ENCODE peak calls at places on chromosome 4, in five cellular contexts. V, N, K, G and F are unnamed samples.
A peak's percentile ranks its signal among the peaks of the same experiment; 100 is the strongest.

GRCh38 chr4:5045099-5045498 is 6.2 kb upstream of the STK32B start:
- DNase-seq in V (peak; percentile 53), G (no peak), N (no peak), K (no peak), F (peak; percentile 18)

GRCh38 chr4:182736207-182736606 is 181.0 kb downstream of the DCTD start:
- DNase-seq in V (no peak), N (no peak), G (no peak), K (no peak), F (no peak)

GRCh38 chr4:79227896-79228295 is 98.0 kb downstream of the NAA11 start:
- DNase-seq in G (no peak), K (no peak), V (no peak), N (no peak), F (no peak)

GRCh38 chr4:51906167-51906647 is 63.3 kb downstream of the DCUN1D4 start:
- DNase-seq in K (peak; percentile 34), N (no peak), V (peak; percentile 43), G (no peak), F (no peak)

GRCh38 chr4:36064147-36064546 is 180.2 kb downstream of the ARAP2 start:
- DNase-seq in G (no peak), K (no peak), N (no peak), V (no peak), F (no peak)

GRCh38 chr4:3418029-3418762 is 23.6 kb upstream of the HGFAC start:
- DNase-seq in K (no peak), N (no peak), V (no peak), G (peak; percentile 20), F (no peak)

GRCh38 chr4:2745981-2746806 is 9.9 kb downstream of the TNIP2 start:
- DNase-seq in V (no peak), N (peak; percentile 53), G (no peak), K (peak; percentile 93), F (peak; percentile 39)

GRCh38 chr4:56684320-56684719 is 3.2 kb upstream of the HOPX start:
- DNase-seq in V (no peak), G (no peak), N (peak; percentile 56), K (no peak), F (no peak)

GRCh38 chr4:142164767-142165500 is 528.6 kb downstream of the IL15 start:
- DNase-seq in G (no peak), N (no peak), K (no peak), V (no peak), F (no peak)

GRCh38 chr4:158810487-158811215 is 41.8 kb downstream of the FNIP2 start:
- DNase-seq in V (no peak), G (peak; percentile 83), K (no peak), N (peak; percentile 92), F (peak; percentile 76)

GRCh38 chr4:34679228-34679627 is 1565.1 kb downstream of the ARAP2 start:
- DNase-seq in K (no peak), V (no peak), N (no peak), G (no peak), F (no peak)

GRCh38 chr4:99885063-99885664 is 9.1 kb downstream of the LAMTOR3 start:
- DNase-seq in G (no peak), N (no peak), V (no peak), K (peak; percentile 26), F (no peak)

GRCh38 chr4:48342559-48342878 is 1.2 kb downstream of the SLAIN2 start:
- DNase-seq in N (no peak), G (no peak), V (no peak), K (peak; percentile 23), F (no peak)

GRCh38 chr4:105715692-105716278 is 7.2 kb downstream of the GSTCD start:
- DNase-seq in K (peak; percentile 23), V (peak; percentile 30), N (no peak), G (no peak), F (no peak)

GRCh38 chr4:169345207-169345788 is 74.5 kb upstream of the SH3RF1 start:
- DNase-seq in V (peak; percentile 86), K (no peak), G (no peak), N (peak; percentile 99), F (no peak)

GRCh38 chr4:1012031-1012739 is 759 bp downstream of the FGFRL1 start:
- DNase-seq in K (no peak), N (no peak), V (no peak), G (no peak), F (peak; percentile 67)

GRCh38 chr4:152223600-152223999 is 312.3 kb downstream of the FBXW7 start:
- DNase-seq in K (no peak), N (no peak), G (no peak), V (no peak), F (no peak)

GRCh38 chr4:123776267-123776666 is 379.7 kb downstream of the SPRY1 start:
- DNase-seq in N (no peak), G (no peak), V (no peak), K (peak; percentile 29), F (no peak)

GRCh38 chr4:7050481-7051143 is 7.4 kb downstream of the TADA2B start:
- DNase-seq in N (no peak), V (no peak), G (no peak), K (no peak), F (no peak)

GRCh38 chr4:141346144-141346543 is 125.4 kb downstream of the ZNF330 start:
- DNase-seq in N (peak; percentile 48), V (peak; percentile 52), K (peak; percentile 51), G (no peak), F (no peak)

GRCh38 chr4:20487852-20488251 is 212.4 kb upstream of the PACRGL start:
- DNase-seq in V (no peak), K (no peak), N (peak; percentile 24), G (no peak), F (no peak)

GRCh38 chr4:42369489-42369888 is 27.8 kb upstream of the SHISA3 start:
- DNase-seq in K (no peak), V (no peak), N (no peak), G (no peak), F (no peak)

GRCh38 chr4:155009288-155009687 is 199.1 kb upstream of the NPY2R start:
- DNase-seq in K (no peak), G (no peak), N (no peak), V (no peak), F (no peak)

GRCh38 chr4:47531241-47531953 is 46.3 kb downstream of the ATP10D start:
- DNase-seq in G (peak; percentile 34), V (peak; percentile 18), N (peak; percentile 80), K (peak; percentile 30), F (peak; percentile 41)

GRCh38 chr4:2927696-2928075 is 35.5 kb downstream of the NOP14 start:
- DNase-seq in G (no peak), N (no peak), K (no peak), V (no peak), F (no peak)

GRCh38 chr4:47654972-47655693 is 170.1 kb downstream of the ATP10D start:
- DNase-seq in K (no peak), N (no peak), V (no peak), G (no peak), F (no peak)

GRCh38 chr4:37661643-37662221 is 24.4 kb downstream of the RELL1 start:
- DNase-seq in G (no peak), K (no peak), V (no peak), N (peak; percentile 36), F (no peak)

GRCh38 chr4:172521171-172521570 is 647.4 kb upstream of the GALNT7 start:
- DNase-seq in N (no peak), V (no peak), G (no peak), K (no peak), F (no peak)

GRCh38 chr4:6278801-6279197 is 9.1 kb downstream of the WFS1 start:
- DNase-seq in K (peak; percentile 82), N (no peak), G (peak; percentile 41), V (no peak), F (peak; percentile 56)

GRCh38 chr4:47746122-47746521 is 91.7 kb downstream of the CORIN start:
- DNase-seq in K (no peak), G (no peak), V (no peak), N (no peak), F (no peak)